ENCODE peak calls at places on chromosomes 4 and X, in ten cellular contexts. Z is CD4-positive, alpha-beta T cell; G is CD4-positive, alpha-beta memory T cell; V is T-helper 2 cell; F is stimulated activated CD4-positive, alpha-beta T cell treated with anti-CD3 and anti-CD28 coated beads, Interleukin-4, amount 100 ng/mL, for 24 hours; Q is stromal cell of bone marrow; I is colonic mucosa; R is transverse colon; Y is WTC11; D is hepatic stellate cell. S is an unnamed sample.

GRCh38 chrX:19990225-19990518 is 689 bp downstream of the BCLAF3 start:
- DNase-seq in G (no peak), D (peak), R (no peak), F (no peak), Y (no peak), Z (peak), I (peak), V (no peak), Q (no peak), S (no peak)

GRCh38 chr4:1465173-1466033 is 59.2 kb upstream of the NKX1-1 start:
- DNase-seq in Y (no peak), Q (no peak), G (no peak), I (no peak), D (no peak), F (no peak), Z (no peak), R (no peak), V (no peak), S (no peak)

GRCh38 chr4:60737858-60738257 is 462.3 kb upstream of the ADGRL3 start:
- DNase-seq in D (no peak), Q (peak), V (no peak), G (no peak), I (no peak), Z (no peak), F (no peak), R (no peak), Y (no peak), S (no peak)

GRCh38 chr4:121741751-121742150 is 23.2 kb downstream of the SMIM43 start:
- DNase-seq in V (no peak), Y (no peak), D (no peak), F (no peak), I (no peak), G (no peak), Z (no peak), Q (no peak), R (no peak), S (no peak)

GRCh38 chr4:14234330-14234729 is 606.8 kb upstream of the BOD1L1 start:
- DNase-seq in Z (no peak), I (no peak), F (no peak), V (no peak), G (no peak), R (no peak), Q (no peak), Y (no peak), D (no peak), S (no peak)

GRCh38 chrX:39814391-39814790 is 283.4 kb downstream of the BCOR start:
- DNase-seq in I (peak), Y (no peak), V (no peak), R (peak), Q (no peak), F (peak), G (peak), D (no peak), Z (peak), S (no peak)

GRCh38 chr4:12179264-12179616 is 750.5 kb upstream of the HS3ST1 start:
- DNase-seq in Z (no peak), R (no peak), G (no peak), V (no peak), D (no peak), I (no peak), Q (no peak), Y (no peak), F (no peak), S (no peak)

GRCh38 chr4:24930136-24930535 is 17.3 kb upstream of the CCDC149 start:
- DNase-seq in G (no peak), Z (no peak), Y (no peak), I (no peak), R (no peak), D (no peak), V (no peak), F (no peak), Q (peak), S (no peak)

GRCh38 chr4:77092832-77093800 is 17.3 kb upstream of the CCNI start:
- DNase-seq in Z (no peak), F (no peak), D (peak), G (no peak), I (no peak), R (no peak), Y (no peak), V (no peak), Q (peak), S (no peak)

GRCh38 chr4:153211986-153212720 is 7.9 kb downstream of the TRIM2 start:
- DNase-seq in R (no peak), Z (no peak), V (no peak), Q (peak), F (no peak), Y (no peak), D (no peak), G (no peak), I (no peak), S (no peak)

GRCh38 chrX:38699603-38700110 is 101.6 kb upstream of the MID1IP1 start:
- DNase-seq in D (no peak), F (no peak), G (no peak), Y (no peak), Z (no peak), Q (no peak), I (no peak), R (no peak), V (no peak), S (no peak)

GRCh38 chrX:83508006-83508405 is at the start of gene POU3F4:
- DNase-seq in G (peak), F (no peak), V (no peak), R (no peak), Z (no peak), Y (peak), D (no peak), I (no peak), Q (no peak), S (peak)

GRCh38 chrX:104922206-104922621 is 298.3 kb downstream of the TEX13A start:
- DNase-seq in G (peak), Z (peak), Q (peak), I (peak), Y (peak), R (peak), V (no peak), D (peak), F (peak), S (peak)

GRCh38 chr4:71441186-71442169 is 102.7 kb downstream of the SLC4A4 start:
- DNase-seq in Q (no peak), D (no peak), G (no peak), Y (no peak), Z (no peak), R (no peak), F (no peak), I (no peak), V (no peak), S (no peak)

GRCh38 chr4:41196633-41197332 is 17.6 kb downstream of the APBB2 start:
- DNase-seq in Y (no peak), Q (no peak), R (no peak), V (no peak), I (no peak), G (no peak), D (no peak), F (no peak), Z (no peak), S (no peak)

GRCh38 chr4:28014469-28014868 is 1153.8 kb downstream of the STIM2 start:
- DNase-seq in Q (no peak), I (no peak), F (no peak), V (no peak), Z (no peak), R (no peak), Y (no peak), D (no peak), G (no peak), S (no peak)

GRCh38 chr4:26930964-26931363 is 70.3 kb downstream of the STIM2 start:
- DNase-seq in I (no peak), D (no peak), F (no peak), Y (no peak), R (no peak), V (no peak), Z (no peak), G (no peak), Q (no peak), S (peak)

S was measured in neural progenitor cell.